ENCODE peak calls at places on chromosomes 5 and 9, in five cellular contexts. V is posterior cingulate gyrus, K is substantia nigra, S is esophagus muscularis mucosa, Y is lower leg skin. I is an unnamed sample.

GRCh38 chr5:23930985-23931384 is 423.6 kb downstream of the PRDM9 start:
- DNase-seq in V (no peak), K (no peak), S (no peak), Y (no peak), I (no peak)

GRCh38 chr5:150642567-150642927 is 2.1 kb downstream of the SYNPO start:
- DNase-seq in V (no peak), K (no peak), S (no peak), Y (peak; percentile 70), I (no peak)

GRCh38 chr5:117041926-117042595 is 467.4 kb upstream of the SEMA6A start:
- DNase-seq in V (no peak), K (no peak), S (no peak), Y (no peak), I (no peak)

GRCh38 chr5:176134529-176135223 is 103.5 kb upstream of the SIMC1 start:
- DNase-seq in V (no peak), K (no peak), S (no peak), Y (no peak), I (no peak)

GRCh38 chr5:178327931-178328711 is 95.5 kb upstream of the PHYKPL start:
- DNase-seq in V (no peak), K (no peak), S (no peak), Y (no peak), I (no peak)

GRCh38 chr9:137270929-137271695 is 6.4 kb upstream of the TOR4A start:
- DNase-seq in V (no peak), K (no peak), S (no peak), Y (no peak), I (no peak)

GRCh38 chr5:97131139-97131710 is 11.2 kb downstream of the LIX1 start:
- DNase-seq in V (no peak), K (no peak), S (no peak), Y (no peak), I (no peak)

GRCh38 chr5:159095882-159096554 is 3.7 kb downstream of the EBF1 start:
- DNase-seq in V (no peak), K (no peak), S (no peak), Y (no peak), I (no peak)

GRCh38 chr5:29005386-29005785 is 1967.0 kb upstream of the CDH9 start:
- DNase-seq in V (no peak), K (no peak), S (no peak), Y (no peak), I (no peak)

GRCh38 chr5:161851691-161852299 is 3.9 kb downstream of the GABRA1 start:
- DNase-seq in V (no peak), K (no peak), S (no peak), Y (no peak), I (no peak)

GRCh38 chr9:91077624-91078023 is 276.0 kb downstream of the SYK start:
- DNase-seq in V (no peak), K (no peak), S (no peak), Y (no peak), I (no peak)

GRCh38 chr9:95507456-95508241 is 9.1 kb downstream of the PTCH1 start:
- DNase-seq in V (no peak), K (peak; percentile 71), S (no peak), Y (no peak), I (peak; percentile 88)

GRCh38 chr9:26809795-26810194 is 82.8 kb downstream of the CAAP1 start:
- DNase-seq in V (no peak), K (no peak), S (no peak), Y (no peak), I (no peak)

GRCh38 chr9:78856144-78856543 is 559.2 kb downstream of the PSAT1 start:
- DNase-seq in V (no peak), K (no peak), S (no peak), Y (no peak), I (no peak)

GRCh38 chr5:90020575-90021535 is 388.7 kb downstream of the CETN3 start:
- DNase-seq in V (no peak), K (no peak), S (no peak), Y (no peak), I (no peak)

GRCh38 chr5:157273131-157273556 is 7.2 kb downstream of the CYFIP2 start:
- DNase-seq in V (no peak), K (no peak), S (no peak), Y (no peak), I (no peak)

GRCh38 chr5:146815423-146815822 is 63.1 kb downstream of the PPP2R2B start:
- DNase-seq in V (no peak), K (no peak), S (no peak), Y (no peak), I (no peak)

GRCh38 chr9:113481176-113481805 is 17.8 kb downstream of the RGS3 start:
- DNase-seq in V (no peak), K (no peak), S (no peak), Y (no peak), I (no peak)

GRCh38 chr9:14313378-14313940 is 482 bp downstream of the NFIB start:
- DNase-seq in V (no peak), K (no peak), S (no peak), Y (no peak), I (no peak)

GRCh38 chr5:177588413-177588909 is 3.5 kb upstream of the TMED9 start:
- DNase-seq in V (no peak), K (no peak), S (no peak), Y (no peak), I (no peak)

GRCh38 chr9:130931508-130932150 is 7.4 kb downstream of the FIBCD1 start:
- DNase-seq in V (no peak), K (no peak), S (no peak), Y (no peak), I (no peak)

GRCh38 chr5:35777358-35778087 is 79.2 kb upstream of the IL7R start:
- DNase-seq in V (peak; percentile 46), K (peak; percentile 16), S (no peak), Y (peak; percentile 65), I (no peak)

GRCh38 chr9:135416771-135417290 is 62.8 kb upstream of the PPP1R26 start:
- DNase-seq in V (no peak), K (no peak), S (no peak), Y (no peak), I (no peak)

GRCh38 chr5:109485030-109485429 is 75.3 kb upstream of the PJA2 start:
- DNase-seq in V (peak; percentile 64), K (peak; percentile 57), S (no peak), Y (peak; percentile 38), I (no peak)

GRCh38 chr5:158461240-158461854 is 602.4 kb upstream of the CLINT1 start:
- DNase-seq in V (no peak), K (no peak), S (no peak), Y (peak; percentile 69), I (no peak)

GRCh38 chr9:35661756-35662350 is 3.1 kb downstream of the ARHGEF39 start:
- DNase-seq in V (no peak), K (no peak), S (no peak), Y (no peak), I (no peak)

I was measured in C1 segment of cervical spinal cord.